ENCODE peak calls at places on chromosomes 7 and 10, in nine cellular contexts. I, M, J, D, L, K, U, B and E are unnamed samples.

GRCh38 chr10:16183989-16184643 is 252.7 kb upstream of the PTER start:
- DNase-seq in I (no peak), M (no peak), J (peak), D (no peak), L (no peak), K (no peak), U (no peak), B (no peak), E (no peak)

GRCh38 chr7:155804897-155805825 is 7.1 kb downstream of the SHH start:
- DNase-seq in I (peak), M (peak), J (peak), D (no peak), L (peak), K (peak), U (peak), B (peak), E (peak)

GRCh38 chr7:77699056-77699455 is 2.8 kb downstream of the RSBN1L start:
- DNase-seq in I (no peak), M (no peak), J (no peak), D (no peak), L (no peak), K (no peak), U (no peak), B (no peak), E (no peak)

GRCh38 chr10:129725011-129725410 is 239.1 kb downstream of the EBF3 start:
- DNase-seq in I (no peak), M (no peak), J (no peak), D (no peak), L (no peak), K (no peak), U (no peak), B (no peak), E (no peak)

GRCh38 chr7:15889501-15889900 is 203.0 kb upstream of the MEOX2 start:
- DNase-seq in I (no peak), M (no peak), J (peak), D (no peak), L (peak), K (no peak), U (peak), B (no peak), E (no peak)

GRCh38 chr10:113026679-113027078 is 76.6 kb downstream of the TCF7L2 start:
- DNase-seq in I (no peak), M (no peak), J (no peak), D (no peak), L (no peak), K (no peak), U (peak), B (no peak), E (no peak)

GRCh38 chr10:31757374-31757773 is 171.3 kb downstream of the ARHGAP12 start:
- DNase-seq in I (peak), M (no peak), J (no peak), D (peak), L (peak), K (no peak), U (no peak), B (no peak), E (no peak)

GRCh38 chr10:13634207-13634606 is 47.4 kb downstream of the PRPF18 start:
- DNase-seq in I (no peak), M (no peak), J (no peak), D (no peak), L (no peak), K (no peak), U (peak), B (no peak), E (no peak)

GRCh38 chr7:116588225-116588624 is 63.4 kb downstream of the CAV1 start:
- DNase-seq in I (no peak), M (no peak), J (peak), D (no peak), L (no peak), K (no peak), U (peak), B (no peak), E (no peak)

GRCh38 chr10:35356725-35357092 is 20.4 kb downstream of the CCNY start:
- DNase-seq in I (no peak), M (no peak), J (no peak), D (no peak), L (no peak), K (no peak), U (no peak), B (no peak), E (no peak)

GRCh38 chr10:86203162-86203905 is 163.3 kb downstream of the GRID1 start:
- DNase-seq in I (peak), M (no peak), J (no peak), D (peak), L (no peak), K (peak), U (no peak), B (no peak), E (no peak)

GRCh38 chr7:74993121-74993520 is 28.6 kb downstream of the CASTOR2 start:
- DNase-seq in I (no peak), M (no peak), J (no peak), D (no peak), L (no peak), K (no peak), U (no peak), B (no peak), E (no peak)
- H3K27ac ChIP-seq in I (peak), M (no peak), J (no peak), D (peak), L (peak), K (peak), U (no peak), B (peak), E (no peak)

GRCh38 chr7:69690329-69690728 is 92.1 kb downstream of the AUTS2 start:
- DNase-seq in I (no peak), M (peak), J (no peak), D (no peak), L (no peak), K (no peak), U (no peak), B (no peak), E (no peak)

GRCh38 chr7:69684955-69685631 is 86.8 kb downstream of the AUTS2 start:
- DNase-seq in I (no peak), M (no peak), J (no peak), D (no peak), L (no peak), K (no peak), U (no peak), B (no peak), E (no peak)

GRCh38 chr7:69691327-69691726 is 93.1 kb downstream of the AUTS2 start:
- DNase-seq in I (no peak), M (no peak), J (no peak), D (no peak), L (no peak), K (no peak), U (no peak), B (no peak), E (no peak)

GRCh38 chr7:69691734-69692133 is 93.5 kb downstream of the AUTS2 start:
- DNase-seq in I (no peak), M (no peak), J (no peak), D (no peak), L (no peak), K (no peak), U (no peak), B (no peak), E (no peak)

DNA sequence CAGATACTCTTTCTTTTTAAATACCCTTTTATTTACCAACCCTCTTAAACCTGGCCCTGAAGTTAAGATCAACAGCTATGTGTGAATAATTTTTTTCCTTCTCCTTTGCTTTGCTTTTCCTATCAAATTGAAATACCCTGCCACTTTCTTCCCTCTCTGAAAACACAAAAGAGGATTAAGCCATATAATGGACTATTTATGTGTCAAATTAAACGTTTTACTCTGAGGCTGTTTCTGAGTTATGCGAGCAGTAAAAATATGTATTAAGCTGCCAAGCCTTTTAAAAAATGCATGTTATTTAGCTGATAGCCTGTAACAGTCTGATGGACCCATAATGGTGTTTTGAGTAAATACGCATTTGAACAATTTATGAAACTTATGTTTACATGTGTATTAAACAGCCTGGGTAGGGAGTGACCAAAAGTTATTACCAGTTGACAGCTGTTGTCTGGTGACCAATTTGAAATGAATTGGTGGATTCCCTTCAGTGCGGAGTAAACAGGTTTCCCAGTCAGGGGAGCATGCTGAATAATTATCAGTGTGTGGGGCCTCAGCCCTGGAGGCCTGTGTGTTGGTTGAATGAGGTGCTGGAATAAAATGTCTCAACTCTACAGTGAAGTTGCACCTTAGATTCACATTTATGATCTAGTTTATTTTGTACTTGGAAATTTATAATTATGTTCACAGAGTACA is 89.6 kb downstream of the AUTS2 start:
- DNase-seq in I (no peak), M (no peak), J (no peak), D (no peak), L (no peak), K (no peak), U (no peak), B (no peak), E (no peak)
- H3K27ac ChIP-seq in I (no peak), M (no peak), J (no peak), D (no peak), L (no peak), K (no peak), U (no peak), B (no peak), E (no peak)

GRCh38 chr7:37942934-37943610 is 22.6 kb downstream of the EPDR1 start:
- DNase-seq in I (no peak), M (peak), J (no peak), D (peak), L (peak), K (no peak), U (peak), B (peak), E (peak)
- H3K27ac ChIP-seq in I (peak), M (no peak), J (no peak), D (peak), L (no peak), K (no peak), U (no peak), B (peak), E (peak)

GRCh38 chr10:71437537-71438058 is 40.9 kb downstream of the CDH23 start:
- DNase-seq in I (no peak), M (no peak), J (no peak), D (no peak), L (no peak), K (no peak), U (no peak), B (no peak), E (no peak)
- H3K27ac ChIP-seq in I (no peak), M (no peak), J (no peak), D (no peak), L (no peak), K (no peak), U (no peak), B (no peak), E (no peak)

GRCh38 chr10:84765656-84766055 is 437.3 kb downstream of the CCSER2 start:
- DNase-seq in I (no peak), M (no peak), J (no peak), D (no peak), L (no peak), K (no peak), U (no peak), B (no peak), E (no peak)
- H3K27ac ChIP-seq in I (no peak), M (no peak), J (no peak), D (no peak), L (no peak), K (no peak), U (no peak), B (no peak), E (no peak)

GRCh38 chr7:46006212-46006611 is 85.1 kb upstream of the IGFBP3 start:
- DNase-seq in I (no peak), M (no peak), J (no peak), D (no peak), L (no peak), K (no peak), U (no peak), B (no peak), E (no peak)
- H3K27ac ChIP-seq in I (no peak), M (no peak), J (no peak), D (no peak), L (no peak), K (no peak), U (no peak), B (no peak), E (no peak)

DNA sequence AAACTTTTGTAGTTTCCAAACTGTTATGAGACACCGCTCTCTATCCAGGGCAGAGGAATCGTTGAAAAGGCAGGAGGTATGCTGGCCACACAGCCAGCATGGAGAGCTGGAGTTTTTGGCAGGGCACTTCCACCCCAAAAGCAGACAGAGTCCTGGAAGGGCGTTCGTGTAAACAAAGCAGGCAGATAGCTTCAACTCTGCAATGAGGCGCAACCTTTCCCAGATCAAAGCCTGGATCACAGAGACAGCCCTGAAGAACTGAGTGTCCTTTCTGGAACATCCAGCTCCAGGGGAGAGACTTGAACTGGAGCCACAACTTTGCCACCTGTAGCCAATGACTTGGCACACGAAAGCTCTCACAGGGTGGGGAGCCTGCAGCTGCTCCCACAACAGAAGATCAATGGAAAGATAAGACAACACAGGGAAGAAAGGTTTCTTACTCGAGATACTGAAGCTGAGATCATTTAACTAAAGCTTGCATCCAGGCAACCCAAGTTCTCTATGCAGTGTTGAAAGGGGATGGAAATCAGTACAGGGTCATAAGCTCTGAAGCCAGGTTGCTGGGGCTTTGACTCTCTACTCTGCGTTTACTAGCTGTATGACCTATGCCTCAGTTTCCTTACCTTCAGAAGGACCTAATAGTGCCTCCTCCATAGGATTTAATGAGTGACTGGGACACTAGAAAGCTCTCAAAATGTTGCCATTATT is 434.7 kb upstream of the NPVF start:
- DNase-seq in I (peak), M (no peak), J (no peak), D (peak), L (peak), K (no peak), U (no peak), B (peak), E (no peak)
- H3K27ac ChIP-seq in I (no peak), M (no peak), J (no peak), D (peak), L (peak), K (no peak), U (no peak), B (peak), E (peak)